ENCODE peak calls at places on chromosomes 1 and 21, in nine cellular contexts. V is IMR-90, I is heart left ventricle, M is right lobe of liver, T is cardiac muscle cell, N is ovary, U is GM06990, G is tibial artery, F is breast epithelium. K is an unnamed sample. For H3K36me3, the result is how much of the 10 kb centered on the place peaks cover.

GRCh38 chr1:85461216-85461945 is 3.6 kb downstream of the DDAH1 start:
- DNase-seq in V (no peak), I (no peak), M (no peak), T (no peak), N (no peak), U (no peak), G (no peak), F (no peak), K (no peak)

GRCh38 chr1:38246955-38247952 is 200.7 kb upstream of the POU3F1 start:
- DNase-seq in V (peak), I (no peak), M (peak), T (no peak), N (no peak), U (no peak), G (no peak), F (no peak), K (peak)

GRCh38 chr1:23558140-23558871 is 995 bp downstream of the ID3 start:
- DNase-seq in V (peak), I (peak), M (peak), T (peak), N (peak), U (peak), G (peak), F (no peak), K (no peak)

GRCh38 chr21:45996311-45997204 is 15.0 kb downstream of the COL6A1 start:
- DNase-seq in V (no peak), I (peak), M (peak), T (no peak), N (peak), U (no peak), G (peak), F (peak), K (no peak)

GRCh38 chr21:45479691-45480675 is 62.3 kb downstream of the SLC19A1 start:
- DNase-seq in V (no peak), I (no peak), M (peak), T (no peak), N (no peak), U (no peak), G (no peak), F (no peak), K (no peak)

GRCh38 chr1:25748531-25749205 is 51.3 kb upstream of the SELENON start:
- DNase-seq in V (no peak), I (no peak), M (no peak), T (no peak), N (no peak), U (no peak), G (no peak), F (peak), K (no peak)

GRCh38 chr1:162404550-162405160 is 7.3 kb downstream of the SH2D1B start:
- DNase-seq in V (peak), I (no peak), M (no peak), T (no peak), N (no peak), U (no peak), G (no peak), F (no peak), K (no peak)

GRCh38 chr1:60678802-60679201 is 403.6 kb upstream of the NFIA start:
- DNase-seq in V (no peak), I (no peak), M (no peak), T (no peak), N (no peak), U (no peak), G (no peak), F (no peak), K (no peak)

GRCh38 chr1:89254658-89255287 is 17.9 kb downstream of the GBP5 start:
- DNase-seq in V (no peak), I (no peak), M (no peak), T (peak), N (no peak), U (no peak), G (no peak), F (no peak), K (no peak)

GRCh38 chr1:10624256-10625050 is 149.7 kb downstream of the PEX14 start:
- DNase-seq in V (no peak), I (no peak), M (peak), T (no peak), N (no peak), U (no peak), G (no peak), F (no peak), K (no peak)

GRCh38 chr1:165355977-165356811 is at the start of gene LMX1A:
- DNase-seq in V (no peak), I (peak), M (peak), T (no peak), N (no peak), U (no peak), G (peak), F (no peak), K (no peak)

GRCh38 chr1:167720965-167721616 is 691 bp upstream of the MPZL1 start:
- DNase-seq in V (peak), I (peak), M (peak), T (peak), N (peak), U (no peak), G (no peak), F (no peak), K (no peak)

GRCh38 chr1:31019401-31019800 is 46.1 kb downstream of the PUM1 start:
- DNase-seq in V (no peak), I (no peak), M (no peak), T (no peak), N (no peak), U (no peak), G (no peak), F (no peak), K (no peak)

GRCh38 chr1:1604374-1605033 is 4.6 kb upstream of the FNDC10 start:
- DNase-seq in V (no peak), I (no peak), M (no peak), T (no peak), N (no peak), U (no peak), G (no peak), F (no peak), K (no peak)

DNA sequence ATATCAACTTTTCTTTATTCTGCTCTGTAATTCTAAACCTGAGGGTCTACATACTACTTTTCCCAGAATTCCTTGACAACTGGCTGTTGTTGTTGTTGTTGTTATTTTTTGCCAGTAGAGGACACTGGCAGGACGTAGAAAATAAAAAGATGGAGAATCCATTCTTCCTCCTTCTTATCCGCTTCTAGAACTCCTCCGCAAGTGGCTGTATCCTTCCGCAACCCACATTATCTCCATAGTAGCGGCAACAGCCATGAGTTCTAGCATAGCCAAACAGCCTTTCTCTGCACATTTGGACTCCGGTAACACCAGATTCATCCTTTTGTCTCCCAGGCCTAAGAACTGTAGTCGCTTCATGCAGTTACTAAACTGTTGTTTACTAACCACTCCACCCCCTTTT is 91.1 kb upstream of the CACHD1 start:
- DNase-seq in V (no peak), I (no peak), M (no peak), T (no peak), N (no peak), U (no peak), G (no peak), F (no peak), K (no peak)
- TF ChIP-seq CTCF in V (peak), I (peak), M (peak), T (no peak), N (no peak), U (no peak), G (no peak), F (no peak), K (no peak)

DNA sequence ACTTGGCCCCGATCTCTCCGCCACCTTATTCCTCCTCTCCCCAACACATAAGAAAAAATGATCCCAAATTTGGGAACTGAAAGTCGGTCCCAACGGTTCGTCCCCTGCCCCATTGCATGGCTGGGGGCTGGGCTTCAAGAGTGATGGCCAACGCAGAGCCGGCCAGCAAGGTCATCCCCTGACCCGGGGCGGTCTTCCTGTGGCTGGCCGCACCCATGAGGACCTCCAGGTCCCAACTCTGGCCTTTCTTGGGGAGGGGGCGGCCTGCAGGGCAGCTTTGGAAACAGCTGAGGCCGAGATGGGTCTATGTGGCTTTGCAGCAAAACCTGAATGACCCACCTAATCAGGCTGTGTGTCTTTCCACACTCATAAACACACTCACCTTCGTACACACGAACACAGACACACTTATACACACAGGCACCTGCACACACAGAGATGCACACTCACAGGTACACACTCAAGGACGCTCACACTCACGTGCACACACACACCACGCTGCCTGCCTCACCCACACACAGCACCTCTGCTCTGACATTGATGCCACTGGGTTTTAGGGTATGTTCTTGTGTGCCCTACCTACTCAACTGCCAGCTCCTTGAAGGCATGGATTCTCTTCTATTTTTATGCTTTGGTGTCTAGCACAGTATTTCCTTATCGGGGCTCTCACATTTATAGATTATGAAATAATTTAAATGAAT is 562 bp downstream of the DYNLT5 start:
- DNase-seq in V (no peak), I (peak), M (peak), T (no peak), N (no peak), U (no peak), G (no peak), F (no peak), K (no peak)
- H3K4me3 ChIP-seq in V (peak), I (peak), M (peak), T (peak), N (peak), U (no peak), G (peak), F (peak), K (peak)

DNA sequence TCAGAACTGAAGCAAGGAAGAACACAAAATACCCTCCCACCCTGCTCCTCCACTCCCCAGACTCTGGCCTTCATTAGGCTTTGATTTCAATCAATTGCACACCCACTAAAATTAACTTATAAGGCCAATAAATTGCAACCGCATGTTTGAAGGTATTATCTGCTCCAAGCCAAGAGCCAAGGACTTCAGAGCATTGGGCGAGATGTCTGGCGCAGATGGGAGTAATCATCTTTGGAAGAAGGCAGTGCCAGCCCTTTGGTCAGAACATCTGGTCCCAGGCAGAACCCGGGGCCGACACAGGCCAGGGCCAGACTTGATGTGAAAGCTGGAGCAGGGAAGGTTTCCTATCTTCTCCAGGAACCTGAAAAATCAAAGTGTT is 60.0 kb downstream of the SLC66A1 start:
- DNase-seq in V (no peak), I (no peak), M (no peak), T (no peak), N (no peak), U (no peak), G (no peak), F (no peak), K (no peak)
- H3K36me3 ChIP-seq in V (half or more), I (half or more), M (under half), T (under half), N (under half), U (under half), G (under half), F (under half), K (under half)

GRCh38 chr1:161177936-161178244 is 583 bp upstream of the B4GALT3 start:
- DNase-seq in V (no peak), I (peak), M (no peak), T (no peak), N (no peak), U (no peak), G (no peak), F (no peak), K (no peak)
- TF ChIP-seq CTCF in V (no peak), I (no peak), M (no peak), T (no peak), N (no peak), U (no peak), G (no peak), F (no peak), K (no peak)

K was measured in kidney epithelial cell.